ENCODE peak calls at places on chromosomes 1 and 21, in seven cellular contexts. C, Q, U, K, Z, X and E are unnamed samples.

GRCh38 chr1:64006276-64007051 is 197.0 kb upstream of the UBE2U start:
- DNase-seq in C (no peak), U (no peak), X (no peak), Z (no peak), K (peak; percentile 58), Q (peak; percentile 86), E (no peak)

GRCh38 chr1:100631015-100631521 is 88.5 kb upstream of the VCAM1 start:
- DNase-seq in Z (peak; percentile 23), X (no peak), U (no peak), Q (peak; percentile 99), C (no peak), K (peak; percentile 95), E (peak; percentile 75)

GRCh38 chr1:36764796-36765195 is 269.5 kb downstream of the GRIK3 start:
- DNase-seq in K (no peak), C (no peak), U (no peak), Z (no peak), X (no peak), Q (no peak), E (no peak)

GRCh38 chr21:24375201-24375600 is 1232.1 kb downstream of the MRPL39 start:
- DNase-seq in K (no peak), U (no peak), Q (peak; percentile 36), Z (no peak), X (no peak), C (no peak), E (no peak)

GRCh38 chr1:224267922-224268321 is 62.0 kb downstream of the NVL start:
- DNase-seq in C (no peak), Q (no peak), U (no peak), X (no peak), K (no peak), Z (no peak), E (no peak)

GRCh38 chr1:234842726-234843641 is 233.0 kb upstream of the IRF2BP2 start:
- DNase-seq in Z (peak; percentile 34), K (no peak), X (peak; percentile 48), C (peak; percentile 76), U (peak; percentile 79), Q (no peak), E (no peak)

GRCh38 chr1:170231669-170232068 is 85.9 kb downstream of the NTMT2 start:
- DNase-seq in K (no peak), U (no peak), X (no peak), Q (no peak), Z (no peak), C (no peak), E (no peak)

GRCh38 chr1:2393471-2393877 is 1.8 kb downstream of the RER1 start:
- DNase-seq in X (no peak), Q (no peak), K (no peak), C (no peak), U (no peak), Z (no peak), E (no peak)

GRCh38 chr1:156860639-156861423 is at the start of gene NTRK1:
- DNase-seq in C (peak; percentile 65), Z (no peak), U (no peak), K (no peak), X (peak; percentile 53), Q (peak; percentile 30), E (no peak)

GRCh38 chr1:6109688-6110087 is 64.0 kb downstream of the KCNAB2 start:
- DNase-seq in K (no peak), X (no peak), U (no peak), Q (no peak), C (peak; percentile 66), Z (no peak), E (no peak)

GRCh38 chr1:246032984-246033383 is 474.1 kb downstream of the SMYD3 start:
- DNase-seq in U (no peak), X (no peak), C (no peak), Q (no peak), Z (no peak), K (no peak), E (no peak)

GRCh38 chr1:91674107-91674506 is 173.5 kb downstream of the CDC7 start:
- DNase-seq in U (no peak), C (no peak), Q (no peak), Z (no peak), K (no peak), X (no peak), E (no peak)

GRCh38 chr1:247360116-247360898 is 28.6 kb upstream of the ZNF496 start:
- DNase-seq in X (no peak), K (no peak), Q (no peak), C (no peak), Z (no peak), U (peak; percentile 61), E (no peak)

GRCh38 chr21:41966872-41967621 is 13.2 kb upstream of the C2CD2 start:
- DNase-seq in C (no peak), K (no peak), U (peak; percentile 47), Q (no peak), X (no peak), Z (no peak), E (no peak)

GRCh38 chr21:44444286-44444931 is 10.9 kb upstream of the LRRC3 start:
- DNase-seq in C (peak; percentile 42), K (no peak), Q (no peak), Z (no peak), X (no peak), U (no peak), E (no peak)

GRCh38 chr1:201791051-201791774 is 37.7 kb upstream of the IPO9 start:
- DNase-seq in X (no peak), C (no peak), Q (no peak), K (no peak), U (peak; percentile 53), Z (peak; percentile 56), E (no peak)

GRCh38 chr1:161480381-161481035 is 24.7 kb upstream of the FCGR2A start:
- DNase-seq in Q (peak; percentile 79), K (no peak), C (no peak), X (no peak), U (no peak), Z (no peak), E (no peak)

GRCh38 chr21:16587671-16588379 is 858.0 kb downstream of the USP25 start:
- DNase-seq in U (no peak), Z (no peak), C (no peak), Q (peak; percentile 15), X (no peak), K (no peak), E (no peak)

GRCh38 chr1:24195874-24196273 is 8.8 kb upstream of the IFNLR1 start:
- DNase-seq in X (no peak), K (no peak), Q (no peak), C (no peak), U (no peak), Z (no peak), E (no peak)

GRCh38 chr1:224212618-224213037 is 29.6 kb downstream of the DEGS1 start:
- DNase-seq in K (no peak), U (no peak), Z (no peak), X (no peak), C (no peak), Q (no peak), E (no peak)

GRCh38 chr1:28071813-28072212 is 16.6 kb downstream of the EYA3 start:
- DNase-seq in U (no peak), X (no peak), C (no peak), K (no peak), Q (no peak), Z (no peak), E (no peak)

GRCh38 chr1:42966688-42967609 is 8.3 kb upstream of the SLC2A1 start:
- DNase-seq in U (no peak), Q (peak; percentile 96), C (no peak), K (peak; percentile 89), Z (no peak), X (no peak), E (peak; percentile 77)

GRCh38 chr1:44367932-44368331 is 12.9 kb upstream of the ERI3 start:
- DNase-seq in X (no peak), C (no peak), U (no peak), K (no peak), Z (no peak), Q (no peak), E (no peak)

GRCh38 chr1:65069186-65069585 is 78.8 kb upstream of the AK4 start:
- DNase-seq in X (peak; percentile 54), C (no peak), K (no peak), U (no peak), Z (no peak), Q (no peak), E (no peak)

GRCh38 chr1:109821221-109821669 is 57.5 kb upstream of the EPS8L3 start:
- DNase-seq in K (peak; percentile 61), U (peak; percentile 90), Z (peak; percentile 34), X (no peak), C (peak; percentile 74), Q (peak; percentile 96), E (peak; percentile 81)

GRCh38 chr1:109547412-109548320 is 749 bp upstream of the GNAI3 start:
- DNase-seq in Z (no peak), C (no peak), K (no peak), Q (no peak), U (no peak), X (peak; percentile 34), E (no peak)

GRCh38 chr1:22126531-22126930 is 16.4 kb downstream of the WNT4 start:
- DNase-seq in Z (no peak), Q (no peak), K (no peak), X (no peak), U (no peak), C (no peak), E (no peak)

GRCh38 chr1:162823771-162824525 is 33.4 kb downstream of the HSD17B7 start:
- DNase-seq in Q (peak; percentile 35), U (no peak), C (no peak), Z (no peak), K (no peak), X (no peak), E (no peak)

GRCh38 chr1:53295295-53295694 is 32.6 kb downstream of the LRP8 start:
- DNase-seq in Z (no peak), X (no peak), U (no peak), K (no peak), Q (no peak), C (peak; percentile 11), E (no peak)

GRCh38 chr1:204697893-204698292 is 12.4 kb upstream of the LRRN2 start:
- DNase-seq in Q (no peak), X (no peak), Z (no peak), U (no peak), K (no peak), C (no peak), E (no peak)

GRCh38 chr1:192256674-192257334 is 60.0 kb upstream of the RGS21 start:
- DNase-seq in Z (no peak), U (no peak), X (no peak), K (no peak), Q (no peak), C (no peak), E (no peak)

GRCh38 chr21:42091899-42092508 is 20.9 kb downstream of the UMODL1 start:
- DNase-seq in Q (no peak), K (no peak), Z (no peak), C (no peak), U (no peak), X (no peak), E (no peak)